ENCODE peak calls at places on chromosomes 16 and 17, in four cellular contexts. Q is CD8-positive, alpha-beta T cell; X is lung; Y is cardiac muscle cell. S is an unnamed sample.

GRCh38 chr17:42846594-42847280 is 2.4 kb downstream of the AOC2 start:
- DNase-seq in Q (no peak), X (no peak), Y (peak; percentile 67), S (no peak)

GRCh38 chr17:55770220-55770870 is 19.5 kb downstream of the PCTP start:
- DNase-seq in Q (no peak), X (no peak), Y (peak; percentile 83), S (no peak)

GRCh38 chr16:1470543-1471251 is 4.1 kb downstream of the CLCN7 start:
- DNase-seq in Q (no peak), X (peak; percentile 52), Y (peak; percentile 68), S (no peak)

GRCh38 chr16:13621639-13622038 is 298.3 kb upstream of the ERCC4 start:
- DNase-seq in Q (no peak), X (no peak), Y (no peak), S (no peak)

GRCh38 chr17:78510141-78510935 is 66.9 kb downstream of the DNAH17 start:
- DNase-seq in Q (no peak), X (no peak), Y (no peak), S (no peak)

GRCh38 chr17:8175795-8176196 is 384 bp downstream of the TMEM107 start:
- DNase-seq in Q (no peak), X (no peak), Y (no peak), S (no peak)

GRCh38 chr17:364308-364707 is 11.7 kb upstream of the RPH3AL start:
- DNase-seq in Q (no peak), X (no peak), Y (no peak), S (no peak)

GRCh38 chr17:13647551-13647950 is 45.8 kb upstream of the HS3ST3A1 start:
- DNase-seq in Q (no peak), X (no peak), Y (peak; percentile 36), S (no peak)

GRCh38 chr17:18008496-18009268 is 30.3 kb downstream of the ATPAF2 start:
- DNase-seq in Q (no peak), X (no peak), Y (no peak), S (no peak)

GRCh38 chr17:77602062-77602746 is 356.3 kb upstream of the TNRC6C start:
- DNase-seq in Q (no peak), X (no peak), Y (peak; percentile 54), S (no peak)

GRCh38 chr17:4583796-4584124 is 569 bp upstream of the SMTNL2 start:
- DNase-seq in Q (no peak), X (no peak), Y (peak; percentile 40), S (no peak)

GRCh38 chr16:85136705-85137322 is 24.5 kb upstream of the CIBAR2 start:
- DNase-seq in Q (no peak), X (peak; percentile 65), Y (peak; percentile 74), S (no peak)

GRCh38 chr16:1713331-1713730 is 7.3 kb downstream of the MAPK8IP3 start:
- DNase-seq in Q (no peak), X (no peak), Y (no peak), S (no peak)

GRCh38 chr17:12348476-12348875 is 317.2 kb upstream of the MYOCD start:
- DNase-seq in Q (no peak), X (no peak), Y (no peak), S (no peak)

GRCh38 chr17:32546031-32546444 is 59.2 kb downstream of the CDK5R1 start:
- DNase-seq in Q (no peak), X (no peak), Y (no peak), S (no peak)

GRCh38 chr17:44863254-44863918 is 15.7 kb downstream of the HIGD1B start:
- DNase-seq in Q (no peak), X (no peak), Y (no peak), S (no peak)

GRCh38 chr17:38590988-38591758 is 14.6 kb downstream of the SRCIN1 start:
- DNase-seq in Q (no peak), X (peak; percentile 54), Y (no peak), S (no peak)

GRCh38 chr17:11996722-11997146 is 541 bp downstream of the ZNF18 start:
- DNase-seq in Q (peak; percentile 22), X (no peak), Y (peak; percentile 37), S (no peak)

GRCh38 chr17:28189667-28190066 is 129.3 kb upstream of the TMEM97 start:
- DNase-seq in Q (no peak), X (no peak), Y (peak; percentile 17), S (no peak)

GRCh38 chr17:78802008-78802407 is 19.9 kb upstream of the CYTH1 start:
- DNase-seq in Q (no peak), X (no peak), Y (no peak), S (no peak)

GRCh38 chr17:63496663-63497400 is 20.0 kb downstream of the ACE start:
- DNase-seq in Q (no peak), X (no peak), Y (no peak), S (no peak)

GRCh38 chr16:17380613-17381012 is 90.1 kb downstream of the XYLT1 start:
- DNase-seq in Q (no peak), X (no peak), Y (no peak), S (no peak)

GRCh38 chr17:78383725-78384471 is 5.4 kb downstream of the PGS1 start:
- DNase-seq in Q (no peak), X (peak; percentile 86), Y (peak; percentile 98), S (no peak)

GRCh38 chr16:15742716-15743115 is 92.7 kb downstream of the NDE1 start:
- DNase-seq in Q (no peak), X (no peak), Y (no peak), S (no peak)

GRCh38 chr16:74611721-74612120 is 4.8 kb upstream of the GLG1 start:
- DNase-seq in Q (no peak), X (no peak), Y (peak; percentile 40), S (no peak)

GRCh38 chr17:57256708-57257112 is 387 bp downstream of the MSI2 start:
- DNase-seq in Q (peak; percentile 23), X (peak; percentile 40), Y (peak; percentile 29), S (peak; percentile 12)

GRCh38 chr17:33647976-33648375 is 354.9 kb upstream of the ASIC2 start:
- DNase-seq in Q (no peak), X (no peak), Y (peak; percentile 7), S (no peak)

GRCh38 chr17:965311-965989 is 14.1 kb downstream of the NXN start:
- DNase-seq in Q (no peak), X (no peak), Y (no peak), S (no peak)

GRCh38 chr17:61431594-61432311 is 20.5 kb upstream of the TBX4 start:
- DNase-seq in Q (no peak), X (no peak), Y (no peak), S (no peak)

GRCh38 chr16:12255473-12255872 is 278.9 kb downstream of the SNX29 start:
- DNase-seq in Q (no peak), X (no peak), Y (no peak), S (no peak)

GRCh38 chr17:57944796-57945362 is 10.3 kb downstream of the CUEDC1 start:
- DNase-seq in Q (no peak), X (no peak), Y (peak; percentile 27), S (no peak)

GRCh38 chr17:12683299-12683698 is 17.6 kb downstream of the MYOCD start:
- DNase-seq in Q (no peak), X (no peak), Y (peak; percentile 15), S (no peak)

GRCh38 chr17:63154586-63155244 is 188.7 kb downstream of the TANC2 start:
- DNase-seq in Q (no peak), X (no peak), Y (no peak), S (no peak)

GRCh38 chr17:39687546-39688474 is at the start of gene PGAP3:
- DNase-seq in Q (peak; percentile 71), X (peak; percentile 85), Y (peak; percentile 92), S (peak; percentile 71)
- TF ChIP-seq CTCF in Q (no peak), X (no peak), Y (no peak), S (no peak)

GRCh38 chr16:67663877-67664222 is 2.7 kb downstream of the ENKD1 start:
- DNase-seq in Q (no peak), X (no peak), Y (no peak), S (no peak)
- TF ChIP-seq CTCF in Q (no peak), X (no peak), Y (no peak), S (no peak)

GRCh38 chr17:73357981-73358380 is 46.2 kb upstream of the CDC42EP4 start:
- DNase-seq in Q (no peak), X (no peak), Y (no peak), S (no peak)

GRCh38 chr17:73359255-73359816 is 47.5 kb upstream of the CDC42EP4 start:
- DNase-seq in Q (no peak), X (no peak), Y (no peak), S (no peak)

GRCh38 chr17:73358668-73359067 is 46.9 kb upstream of the CDC42EP4 start:
- DNase-seq in Q (no peak), X (no peak), Y (no peak), S (no peak)

GRCh38 chr17:73360961-73361761 is 49.4 kb upstream of the CDC42EP4 start:
- DNase-seq in Q (no peak), X (no peak), Y (no peak), S (peak; percentile 63)

GRCh38 chr17:73359987-73360410 is 48.2 kb upstream of the CDC42EP4 start:
- DNase-seq in Q (no peak), X (peak; percentile 74), Y (no peak), S (peak; percentile 36)
- TF ChIP-seq CTCF in Q (no peak), X (no peak), Y (no peak), S (peak; percentile 24)

GRCh38 chr17:51119415-51120356 is 982 bp downstream of the SPAG9 start:
- DNase-seq in Q (peak; percentile 26), X (peak; percentile 45), Y (peak; percentile 34), S (no peak)
- TF ChIP-seq CTCF in Q (no peak), X (no peak), Y (no peak), S (no peak)

GRCh38 chr17:49218941-49219913 is 8.7 kb downstream of the ABI3 start:
- DNase-seq in Q (no peak), X (no peak), Y (no peak), S (no peak)
- TF ChIP-seq CTCF in Q (peak; percentile 23), X (no peak), Y (peak; percentile 16), S (peak; percentile 7)

GRCh38 chr16:30004424-30004776 is 6.4 kb downstream of the DOC2A start:
- DNase-seq in Q (no peak), X (no peak), Y (no peak), S (no peak)

GRCh38 chr16:30002614-30003346 is 6.7 kb downstream of the INO80E start:
- DNase-seq in Q (no peak), X (no peak), Y (no peak), S (no peak)

GRCh38 chr16:30003670-30004423 is 7.0 kb downstream of the DOC2A start:
- DNase-seq in Q (no peak), X (no peak), Y (no peak), S (no peak)

GRCh38 chr16:29999605-30000004 is 3.6 kb downstream of the INO80E start:
- DNase-seq in Q (no peak), X (no peak), Y (no peak), S (no peak)

DNA sequence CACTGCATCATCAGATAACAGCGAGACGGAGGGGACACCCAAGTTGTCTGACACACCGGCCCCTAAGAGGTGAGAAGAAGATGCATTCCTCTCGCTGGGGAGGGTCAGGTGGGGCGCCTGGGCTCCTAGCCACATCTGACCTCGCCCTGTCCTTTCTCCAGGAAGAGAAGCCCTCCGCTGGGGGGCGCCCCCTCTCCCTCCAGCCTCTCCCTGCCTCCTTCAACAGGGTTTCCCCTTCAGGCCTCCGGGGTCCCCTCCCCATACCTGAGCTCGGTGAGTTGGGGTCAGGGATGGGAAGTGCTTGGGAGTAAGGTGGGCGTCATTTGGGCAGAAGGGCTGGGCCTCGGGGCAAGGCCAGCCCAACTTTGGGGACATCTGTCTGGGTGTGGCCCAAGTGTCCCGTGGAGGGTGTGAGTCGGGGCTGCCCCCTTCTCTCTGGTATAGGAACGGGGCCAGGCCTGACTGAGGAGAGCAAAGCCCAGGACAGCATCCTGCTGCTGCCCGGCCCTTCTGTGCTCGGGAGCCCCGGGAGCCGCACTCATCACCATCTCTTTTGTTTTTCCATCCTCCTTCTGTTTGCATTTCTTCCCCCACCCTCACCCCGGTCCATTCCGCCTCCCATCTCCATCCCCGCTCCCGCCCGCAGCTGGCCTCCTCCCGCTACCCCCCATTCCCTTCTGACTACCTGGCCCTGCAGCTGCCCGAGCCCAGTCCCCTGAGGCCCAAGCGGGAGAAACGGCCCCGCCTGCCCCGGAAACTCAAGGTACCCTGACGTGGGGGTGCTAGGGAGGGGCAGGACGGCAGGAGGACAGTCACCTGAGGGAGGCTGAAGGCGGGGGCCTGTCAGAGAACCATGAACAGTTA is 5.0 kb downstream of the INO80E start:
- DNase-seq in Q (no peak), X (no peak), Y (no peak), S (no peak)
- TF ChIP-seq CTCF in Q (no peak), X (no peak), Y (no peak), S (no peak)

S was measured in progenitor cell of endocrine pancreas.